ENCODE peak calls at places on chromosomes 3 and 15, in nine cellular contexts. H, X, K, Y, W, J, G, T and F are unnamed samples.

GRCh38 chr3:4977889-4978258 is 1.4 kb upstream of the BHLHE40 start:
- DNase-seq in G (no peak), J (no peak), T (no peak), H (peak; percentile 93), W (no peak), Y (no peak), X (no peak), K (no peak), F (no peak)

GRCh38 chr3:9224490-9224889 is 25.0 kb downstream of the SRGAP3 start:
- DNase-seq in K (no peak), W (no peak), Y (no peak), G (no peak), T (no peak), J (no peak), X (no peak), H (no peak), F (no peak)

GRCh38 chr15:44394562-44394961 is 32.9 kb upstream of the CTDSPL2 start:
- DNase-seq in J (no peak), X (no peak), T (no peak), K (no peak), G (no peak), W (no peak), Y (no peak), H (no peak), F (no peak)

GRCh38 chr3:108221403-108221802 is 821 bp downstream of the IFT57 start:
- DNase-seq in G (no peak), W (no peak), X (no peak), J (no peak), H (no peak), Y (no peak), T (no peak), K (no peak), F (no peak)

GRCh38 chr3:72821170-72821781 is 27.0 kb downstream of the SHQ1 start:
- DNase-seq in G (peak; percentile 80), K (peak; percentile 64), Y (no peak), H (no peak), J (no peak), W (no peak), X (no peak), T (no peak), F (no peak)

GRCh38 chr15:79243723-79244122 is 38.8 kb upstream of the ANKRD34C start:
- DNase-seq in G (no peak), K (no peak), Y (no peak), H (peak; percentile 54), J (no peak), X (no peak), W (no peak), T (no peak), F (no peak)

GRCh38 chr15:64566629-64567427 is 106.5 kb downstream of the ZNF609 start:
- DNase-seq in T (no peak), G (no peak), W (no peak), K (no peak), H (no peak), J (no peak), Y (no peak), X (no peak), F (no peak)

GRCh38 chr3:172065534-172065933 is 26.2 kb downstream of the FNDC3B start:
- DNase-seq in G (no peak), K (peak; percentile 33), W (no peak), H (no peak), X (no peak), J (no peak), T (no peak), Y (no peak), F (no peak)

DNA sequence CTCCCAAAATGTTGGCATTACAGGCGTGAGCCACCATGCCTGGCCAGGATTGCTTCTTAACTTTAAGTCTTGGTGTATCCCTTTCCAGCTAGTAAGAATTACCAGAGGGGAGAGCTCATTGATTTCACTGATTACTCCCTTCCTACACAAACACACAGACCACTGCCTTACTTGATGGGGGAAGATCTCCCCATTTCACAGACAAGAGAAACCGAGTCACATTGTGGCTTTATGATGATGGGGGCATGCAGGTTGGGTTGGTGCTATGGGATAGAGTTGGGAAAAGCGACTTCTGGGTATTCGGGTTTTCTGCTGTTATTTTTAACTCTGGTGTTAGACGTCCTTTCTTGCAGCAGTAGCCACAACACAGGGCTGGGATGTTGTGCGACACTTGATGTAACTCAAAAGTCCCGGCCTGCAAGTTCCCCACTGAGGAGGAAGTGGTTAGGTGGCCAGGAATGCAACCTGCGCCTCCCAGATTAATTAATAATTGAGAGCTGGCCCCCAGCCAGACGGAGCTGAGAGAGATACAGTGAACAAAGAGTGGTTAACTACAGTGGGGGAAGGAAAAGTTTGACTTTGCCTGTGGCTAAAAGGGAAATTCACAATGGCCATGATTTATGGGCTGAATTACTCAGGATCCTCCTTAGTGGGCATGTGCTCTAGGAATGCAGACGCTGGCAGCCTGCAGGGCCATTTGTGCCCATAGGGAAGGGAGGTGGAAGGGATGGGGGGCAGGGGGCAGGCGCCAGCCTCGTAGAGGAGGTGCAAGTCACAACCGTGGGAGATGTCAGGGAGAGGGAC is 63.6 kb downstream of the SMAD6 start:
- DNase-seq in H (no peak), T (peak; percentile 81), G (peak; percentile 90), W (peak; percentile 72), X (no peak), Y (peak; percentile 97), K (peak; percentile 67), J (peak; percentile 93), F (peak; percentile 53)
- H3K4me1 ChIP-seq in H (peaks cover 60% of the 10 kb centered on the region), T (peaks cover 90% of the 10 kb centered on the region), G (peaks cover 36% of the 10 kb centered on the region), W (peaks cover 39% of the 10 kb centered on the region), X (no peaks in the 10 kb centered on the region), Y (peaks cover 86% of the 10 kb centered on the region), K (peaks cover 49% of the 10 kb centered on the region), J (peaks cover 96% of the 10 kb centered on the region), F (peaks cover 54% of the 10 kb centered on the region)

GRCh38 chr3:131501949-131502348 is 822 bp downstream of the MRPL3 start:
- DNase-seq in X (no peak), G (no peak), H (no peak), W (no peak), Y (no peak), K (no peak), T (no peak), J (peak; percentile 13), F (no peak)

GRCh38 chr3:131503328-131503650 is 518 bp upstream of the MRPL3 start:
- DNase-seq in Y (no peak), H (no peak), T (no peak), K (no peak), J (no peak), X (no peak), W (no peak), G (no peak), F (no peak)

DNA sequence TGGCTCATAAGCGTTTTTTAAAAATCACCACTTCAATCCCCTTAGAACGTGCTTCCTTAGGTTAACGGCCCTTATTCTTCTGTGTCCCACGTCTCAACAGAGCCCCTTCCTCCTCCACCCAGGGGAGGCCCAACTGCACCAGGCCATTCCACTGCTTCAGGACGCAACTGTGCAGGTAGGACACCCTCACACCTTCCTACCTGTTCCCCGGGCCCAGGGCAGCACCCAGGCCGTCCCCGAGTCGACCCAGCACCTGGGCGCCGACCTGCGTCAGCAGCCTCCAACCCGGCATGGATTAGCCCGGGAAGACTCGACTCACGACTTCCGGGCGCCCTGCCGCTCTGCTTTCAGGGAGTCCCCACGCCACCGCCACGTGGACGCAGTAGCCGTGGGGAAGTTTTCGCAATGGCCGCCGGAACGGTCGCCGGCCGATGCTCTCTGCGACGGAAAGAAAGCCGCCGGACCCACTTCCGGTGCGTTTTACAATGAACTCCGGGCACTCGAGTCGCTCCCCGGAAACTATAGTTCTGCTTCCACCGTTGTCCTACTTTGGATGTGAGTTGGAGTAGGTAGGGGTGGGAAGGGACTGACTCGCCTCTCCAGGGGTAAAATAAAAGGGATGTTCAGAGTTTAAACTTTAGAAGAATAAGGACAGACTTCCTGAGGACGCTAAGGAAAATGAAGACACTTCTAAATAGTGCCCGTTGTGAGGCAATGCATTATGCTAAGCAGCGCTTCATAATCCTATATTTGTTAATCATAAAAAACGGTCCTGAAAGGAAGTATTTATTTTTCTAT is at the start of gene MRPL3:
- DNase-seq in W (peak; percentile 87), Y (peak; percentile 88), X (peak; percentile 70), T (peak; percentile 79), G (peak; percentile 73), H (no peak), K (peak; percentile 89), J (peak; percentile 83), F (peak; percentile 96)
- TF ChIP-seq POLR2A in W (no peak), Y (no peak), X (peak; percentile 81), T (peak; percentile 44), G (peak; percentile 21), H (no peak), K (peak; percentile 52), J (peak; percentile 78), F (no peak)

GRCh38 chr3:196621581-196621980 is 17.9 kb upstream of the NRROS start:
- DNase-seq in G (no peak), H (no peak), W (no peak), X (no peak), T (no peak), K (no peak), J (no peak), Y (no peak), F (no peak)

GRCh38 chr3:196623350-196623749 is 16.1 kb upstream of the NRROS start:
- DNase-seq in T (no peak), H (no peak), K (no peak), G (no peak), J (no peak), Y (no peak), W (no peak), X (no peak), F (no peak)

GRCh38 chr3:196617256-196617655 is 22.2 kb upstream of the NRROS start:
- DNase-seq in Y (no peak), W (no peak), G (no peak), J (no peak), H (no peak), T (no peak), K (no peak), X (no peak), F (no peak)

GRCh38 chr3:196620228-196620627 is 19.3 kb upstream of the NRROS start:
- DNase-seq in J (no peak), K (peak; percentile 44), W (no peak), X (no peak), T (no peak), Y (no peak), H (no peak), G (no peak), F (peak; percentile 80)

DNA sequence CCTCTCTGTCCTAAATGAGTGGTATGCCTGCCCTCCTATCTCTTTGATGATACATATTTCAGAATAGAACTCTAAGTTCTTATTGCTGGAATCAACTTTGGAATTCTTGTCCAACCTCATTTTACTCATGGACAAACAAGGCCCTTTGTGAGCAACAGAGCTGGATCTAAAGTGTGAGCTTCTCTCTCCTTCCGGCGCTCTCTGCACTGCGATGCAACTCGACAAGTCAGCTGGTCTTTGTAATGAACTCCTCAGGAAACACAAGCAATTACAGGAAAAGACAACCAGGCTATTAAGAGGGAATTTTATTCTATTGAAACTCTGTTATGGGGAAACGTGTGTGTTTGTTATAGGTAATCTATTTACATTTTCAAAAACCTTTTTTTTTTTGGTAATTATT is 20.3 kb upstream of the NRROS start:
- DNase-seq in Y (no peak), X (no peak), G (no peak), K (no peak), H (no peak), W (no peak), J (no peak), T (no peak), F (no peak)
- TF ChIP-seq POLR2AphosphoS5 in Y (no peak), X (no peak), G (no peak), K (no peak), H (no peak), W (no peak), J (no peak), T (no peak), F (no peak)

GRCh38 chr3:175003590-175003989 is 144.5 kb downstream of the NAALADL2 start:
- DNase-seq in W (no peak), T (no peak), X (no peak), K (no peak), H (no peak), J (no peak), G (no peak), Y (no peak), F (no peak)

GRCh38 chr3:175005881-175006280 is 146.7 kb downstream of the NAALADL2 start:
- DNase-seq in X (no peak), K (no peak), J (no peak), Y (no peak), W (no peak), H (no peak), G (no peak), T (no peak), F (no peak)

GRCh38 chr3:175005193-175005592 is 146.1 kb downstream of the NAALADL2 start:
- DNase-seq in K (no peak), T (no peak), H (no peak), J (no peak), W (no peak), Y (no peak), X (no peak), G (no peak), F (no peak)

GRCh38 chr3:175007316-175007715 is 148.2 kb downstream of the NAALADL2 start:
- DNase-seq in K (no peak), H (no peak), J (no peak), W (no peak), X (no peak), Y (no peak), T (no peak), G (no peak), F (no peak)

GRCh38 chr3:175009294-175009693 is 150.2 kb downstream of the NAALADL2 start:
- DNase-seq in J (no peak), Y (no peak), H (no peak), T (no peak), K (no peak), X (no peak), W (no peak), G (no peak), F (no peak)
- H3K4me1 ChIP-seq in J (no peaks in the 10 kb centered on the region), Y (no peaks in the 10 kb centered on the region), H (no peaks in the 10 kb centered on the region), T (no peaks in the 10 kb centered on the region), K (no peaks in the 10 kb centered on the region), X (no peaks in the 10 kb centered on the region), W (no peaks in the 10 kb centered on the region), G (no peaks in the 10 kb centered on the region), F (no peaks in the 10 kb centered on the region)